ENCODE peak calls at places on chromosome 5, in eight cellular contexts. M, E, T, N, F, R, X and S are unnamed samples.

GRCh38 chr5:123455640-123456039 is 32.4 kb upstream of the CEP120 start:
- DNase-seq in N (no peak), R (no peak), F (no peak), M (no peak), T (no peak), E (no peak), X (no peak), S (no peak)

GRCh38 chr5:93145767-93146166 is 435.3 kb downstream of the NR2F1-AS1 start:
- DNase-seq in F (no peak), T (no peak), N (peak; percentile 36), R (no peak), M (no peak), X (no peak), E (peak; percentile 49), S (no peak)

GRCh38 chr5:146805099-146805498 is 73.5 kb downstream of the PPP2R2B start:
- DNase-seq in M (no peak), N (no peak), T (no peak), F (no peak), E (peak; percentile 81), R (no peak), X (peak; percentile 48), S (no peak)

GRCh38 chr5:170795154-170795553 is 11.6 kb downstream of the GABRP start:
- DNase-seq in N (no peak), X (no peak), F (no peak), M (no peak), R (no peak), T (no peak), E (no peak), S (no peak)

GRCh38 chr5:157186309-157187045 is 5.8 kb downstream of the ITK start:
- DNase-seq in T (no peak), F (no peak), X (no peak), M (no peak), R (no peak), N (no peak), E (no peak), S (no peak)

GRCh38 chr5:94268226-94268625 is 350.2 kb downstream of the KIAA0825 start:
- DNase-seq in X (no peak), E (no peak), N (no peak), M (no peak), R (no peak), F (no peak), T (no peak), S (no peak)

GRCh38 chr5:158463188-158463587 is 604.2 kb upstream of the CLINT1 start:
- DNase-seq in X (no peak), M (no peak), R (no peak), F (no peak), N (peak; percentile 31), T (no peak), E (peak; percentile 30), S (no peak)

GRCh38 chr5:150627731-150628545 is 12.5 kb upstream of the SYNPO start:
- DNase-seq in M (no peak), X (no peak), R (no peak), F (no peak), N (peak; percentile 59), T (no peak), E (no peak), S (no peak)

GRCh38 chr5:135739383-135739961 is 95.0 kb upstream of the SLC25A48 start:
- DNase-seq in N (no peak), F (no peak), E (no peak), X (no peak), T (no peak), R (no peak), M (no peak), S (no peak)

GRCh38 chr5:20113930-20114329 is 125.9 kb upstream of the CDH18 start:
- DNase-seq in N (no peak), M (no peak), R (no peak), E (no peak), T (no peak), F (no peak), X (no peak), S (no peak)

GRCh38 chr5:168853972-168854371 is 274.8 kb upstream of the PANK3 start:
- DNase-seq in M (no peak), R (no peak), E (no peak), F (no peak), X (no peak), T (no peak), N (no peak), S (no peak)

GRCh38 chr5:94174748-94175411 is 433.5 kb upstream of the POU5F2 start:
- DNase-seq in T (no peak), E (peak; percentile 51), R (no peak), F (no peak), X (no peak), N (peak; percentile 69), M (no peak), S (no peak)

GRCh38 chr5:57676228-57677098 is 193.9 kb upstream of the ACTBL2 start:
- DNase-seq in M (no peak), R (no peak), E (peak; percentile 3), T (no peak), X (no peak), F (no peak), N (peak; percentile 76), S (no peak)

GRCh38 chr5:178430187-178431062 is 159.8 kb downstream of the COL23A1 start:
- DNase-seq in F (no peak), R (no peak), T (no peak), X (no peak), E (no peak), M (peak; percentile 13), N (no peak), S (peak; percentile 24)

GRCh38 chr5:32309766-32310165 is 3.0 kb downstream of the MTMR12 start:
- DNase-seq in E (no peak), X (no peak), F (no peak), N (no peak), R (no peak), M (no peak), T (no peak), S (no peak)
- H3K4me1 ChIP-seq in E (peaks cover 9% of the 10 kb centered on the region), X (peaks cover 9% of the 10 kb centered on the region), F (peaks cover 15% of the 10 kb centered on the region), N (peaks cover 5% of the 10 kb centered on the region), R (peaks cover 12% of the 10 kb centered on the region), M (no peaks in the 10 kb centered on the region), T (no peaks in the 10 kb centered on the region), S (peaks cover 56% of the 10 kb centered on the region)

GRCh38 chr5:132489051-132489770 is 1.4 kb downstream of the IRF1 start:
- DNase-seq in N (no peak), R (no peak), M (no peak), X (no peak), E (no peak), T (peak; percentile 60), F (no peak), S (no peak)
- H3K4me1 ChIP-seq in N (peaks cover 22% of the 10 kb centered on the region), R (peaks cover 29% of the 10 kb centered on the region), M (no peaks in the 10 kb centered on the region), X (no peaks in the 10 kb centered on the region), E (peaks cover 28% of the 10 kb centered on the region), T (no peaks in the 10 kb centered on the region), F (peaks cover 7% of the 10 kb centered on the region), S (peaks cover 72% of the 10 kb centered on the region)

DNA sequence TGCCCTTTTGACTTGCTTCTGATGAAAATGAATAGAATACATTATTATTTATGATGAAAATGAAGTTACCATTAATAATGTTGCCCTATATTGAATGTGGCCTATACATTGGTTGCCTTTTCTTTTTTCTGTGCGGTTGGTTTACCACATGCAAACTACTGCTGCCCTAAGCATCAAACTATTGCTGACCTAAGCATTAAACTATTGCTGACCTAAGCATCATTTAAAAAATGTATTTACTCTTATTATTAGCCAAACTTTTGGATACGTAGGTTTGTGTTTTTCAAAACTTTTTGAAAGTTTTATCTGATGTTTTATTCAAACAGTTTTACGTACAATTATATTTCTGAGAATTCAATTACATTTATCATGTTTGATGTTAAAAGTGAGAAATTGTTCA is 76.0 kb upstream of the CDH10 start:
- DNase-seq in E (no peak), T (no peak), M (no peak), R (no peak), N (no peak), X (no peak), F (no peak), S (no peak)
- H3K4me1 ChIP-seq in E (no peaks in the 10 kb centered on the region), T (no peaks in the 10 kb centered on the region), M (no peaks in the 10 kb centered on the region), R (no peaks in the 10 kb centered on the region), N (no peaks in the 10 kb centered on the region), X (no peaks in the 10 kb centered on the region), F (no peaks in the 10 kb centered on the region), S (no peaks in the 10 kb centered on the region)

GRCh38 chr5:39164016-39164415 is 55.3 kb downstream of the FYB1 start:
- DNase-seq in X (no peak), N (no peak), M (peak; percentile 50), E (no peak), R (peak; percentile 22), T (no peak), F (no peak), S (no peak)

GRCh38 chr5:39167973-39168345 is 51.4 kb downstream of the FYB1 start:
- DNase-seq in F (no peak), T (no peak), M (no peak), E (no peak), N (no peak), R (no peak), X (no peak), S (no peak)

GRCh38 chr5:39169081-39169480 is 50.3 kb downstream of the FYB1 start:
- DNase-seq in R (no peak), N (peak; percentile 86), M (no peak), F (no peak), T (no peak), X (no peak), E (no peak), S (no peak)

GRCh38 chr5:39164529-39165402 is 54.6 kb downstream of the FYB1 start:
- DNase-seq in F (no peak), X (no peak), N (peak; percentile 19), T (no peak), M (no peak), E (peak; percentile 78), R (no peak), S (no peak)

GRCh38 chr5:39167141-39167972 is 52.0 kb downstream of the FYB1 start:
- DNase-seq in R (no peak), M (no peak), X (no peak), T (no peak), N (peak; percentile 28), E (no peak), F (no peak), S (no peak)
- H3K4me1 ChIP-seq in R (no peaks in the 10 kb centered on the region), M (no peaks in the 10 kb centered on the region), X (no peaks in the 10 kb centered on the region), T (no peaks in the 10 kb centered on the region), N (no peaks in the 10 kb centered on the region), E (peaks cover 14% of the 10 kb centered on the region), F (no peaks in the 10 kb centered on the region), S (no peaks in the 10 kb centered on the region)

DNA sequence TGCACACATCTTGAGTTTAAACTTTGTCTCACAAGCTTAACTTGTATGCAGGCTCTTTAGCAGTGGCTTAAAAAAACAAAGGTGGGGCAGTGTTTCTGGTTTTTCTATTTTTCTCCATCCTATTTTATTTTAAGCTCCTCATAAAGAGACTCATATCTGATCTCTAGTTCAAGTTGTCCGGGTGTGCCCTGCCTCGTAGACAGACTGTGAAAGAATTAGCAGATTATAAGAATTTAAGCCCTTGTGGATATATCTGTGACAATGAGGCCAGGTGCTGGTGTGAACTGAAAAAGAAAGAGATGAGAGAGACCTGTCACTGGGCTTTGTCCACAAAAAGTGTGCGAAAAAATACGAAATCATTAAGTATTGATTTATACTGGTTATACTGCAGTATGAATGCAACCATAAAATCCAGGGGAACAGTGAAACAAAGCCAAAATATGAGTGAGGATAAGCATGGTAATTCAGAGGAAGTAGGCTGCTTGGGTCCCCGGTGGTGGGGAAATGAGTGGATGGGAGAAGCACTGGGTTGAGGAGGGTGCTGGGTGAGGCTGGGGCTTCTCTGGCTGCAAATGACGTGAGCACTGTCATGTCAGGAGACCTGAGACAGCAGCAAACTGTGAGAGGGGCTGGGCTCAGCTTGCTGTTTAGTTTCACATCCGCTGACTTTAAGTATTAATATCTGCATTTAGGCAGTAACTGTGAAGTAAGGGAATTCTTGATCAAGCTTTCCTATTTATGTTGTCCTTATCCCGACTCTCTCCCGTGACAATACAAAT is 179.7 kb upstream of the ANKRD55 start:
- DNase-seq in M (peak; percentile 89), N (no peak), R (peak; percentile 74), T (peak; percentile 80), X (no peak), E (no peak), F (peak; percentile 74), S (peak; percentile 78)
- H3K4me1 ChIP-seq in M (peaks cover 4% of the 10 kb centered on the region), N (peaks cover 19% of the 10 kb centered on the region), R (peaks cover 14% of the 10 kb centered on the region), T (no peaks in the 10 kb centered on the region), X (no peaks in the 10 kb centered on the region), E (peaks cover 7% of the 10 kb centered on the region), F (peaks cover 5% of the 10 kb centered on the region), S (peaks cover 42% of the 10 kb centered on the region)